ENCODE peak calls at places on chromosomes 12 and 14, in seven cellular contexts. W, I, D, N, O, R and L are unnamed samples.
A peak's percentile ranks its signal among the peaks of the same experiment; 100 is the strongest.

GRCh38 chr14:21921453-21921852 is 247.8 kb upstream of the OR4E1 start:
- DNase-seq in W (peak; percentile 17), I (no peak), D (no peak), N (no peak), O (no peak), R (no peak), L (no peak)

GRCh38 chr12:89971880-89972279 is 263.2 kb upstream of the ATP2B1 start:
- DNase-seq in W (no peak), I (peak; percentile 43), D (no peak), N (no peak), O (no peak), R (no peak), L (no peak)

GRCh38 chr12:38664661-38665269 is 240.6 kb downstream of the CPNE8 start:
- DNase-seq in W (peak; percentile 65), I (no peak), D (no peak), N (no peak), O (no peak), R (no peak), L (no peak)

GRCh38 chr12:14402697-14403096 is 37.2 kb downstream of the ATF7IP start:
- DNase-seq in W (no peak), I (no peak), D (no peak), N (no peak), O (no peak), R (no peak), L (no peak)

GRCh38 chr12:27610380-27610779 is 85.9 kb upstream of the REP15 start:
- DNase-seq in W (peak; percentile 88), I (no peak), D (no peak), N (no peak), O (no peak), R (no peak), L (peak; percentile 61)

GRCh38 chr12:4274396-4274959 is 916 bp downstream of the CCND2 start:
- DNase-seq in W (no peak), I (peak; percentile 41), D (no peak), N (peak; percentile 54), O (peak; percentile 32), R (no peak), L (no peak)

GRCh38 chr12:27841392-27841882 is 61.4 kb upstream of the MANSC4 start:
- DNase-seq in W (peak; percentile 95), I (no peak), D (no peak), N (no peak), O (no peak), R (no peak), L (no peak)

GRCh38 chr12:9951026-9951652 is 19.0 kb upstream of the CLEC2A start:
- DNase-seq in W (no peak), I (no peak), D (no peak), N (peak; percentile 60), O (peak; percentile 59), R (no peak), L (no peak)

GRCh38 chr12:106248849-106249371 is 1.1 kb upstream of the CKAP4 start:
- DNase-seq in W (peak; percentile 42), I (no peak), D (no peak), N (peak; percentile 52), O (peak; percentile 64), R (no peak), L (no peak)

GRCh38 chr12:69653703-69654102 is 43.0 kb upstream of the LRRC10 start:
- DNase-seq in W (no peak), I (no peak), D (no peak), N (no peak), O (no peak), R (no peak), L (no peak)

GRCh38 chr12:47038270-47038748 is 41.1 kb upstream of the PCED1B start:
- DNase-seq in W (peak; percentile 87), I (no peak), D (no peak), N (no peak), O (no peak), R (no peak), L (no peak)

GRCh38 chr14:53306267-53306721 is 153.2 kb upstream of the DDHD1 start:
- DNase-seq in W (peak; percentile 69), I (peak; percentile 46), D (peak; percentile 39), N (no peak), O (peak; percentile 27), R (peak; percentile 78), L (no peak)

GRCh38 chr14:81268016-81268416 is 47.3 kb upstream of the GTF2A1 start:
- DNase-seq in W (peak; percentile 77), I (no peak), D (no peak), N (no peak), O (no peak), R (no peak), L (peak; percentile 10)

GRCh38 chr12:107523760-107524558 is 161.6 kb upstream of the PWP1 start:
- DNase-seq in W (no peak), I (no peak), D (no peak), N (no peak), O (no peak), R (no peak), L (no peak)

GRCh38 chr12:54984602-54985376 is at the start of gene TESPA1:
- DNase-seq in W (no peak), I (peak; percentile 56), D (peak; percentile 52), N (peak; percentile 92), O (peak; percentile 92), R (peak; percentile 72), L (no peak)

GRCh38 chr12:47900480-47901129 is 4.2 kb downstream of the VDR start:
- DNase-seq in W (peak; percentile 74), I (no peak), D (peak; percentile 58), N (no peak), O (no peak), R (peak; percentile 63), L (peak; percentile 58)

GRCh38 chr12:105252901-105253300 is 16.9 kb upstream of the APPL2 start:
- DNase-seq in W (no peak), I (no peak), D (no peak), N (no peak), O (no peak), R (no peak), L (no peak)

GRCh38 chr12:59650594-59651229 is 54.9 kb downstream of the SLC16A7 start:
- DNase-seq in W (no peak), I (no peak), D (no peak), N (no peak), O (no peak), R (no peak), L (no peak)

GRCh38 chr14:99565383-99565782 is 38.6 kb downstream of the CCDC85C start:
- DNase-seq in W (peak; percentile 30), I (no peak), D (no peak), N (no peak), O (no peak), R (no peak), L (no peak)

GRCh38 chr12:1590083-1590979 is 4.0 kb downstream of the FBXL14 start:
- DNase-seq in W (no peak), I (peak; percentile 45), D (no peak), N (no peak), O (no peak), R (no peak), L (no peak)

GRCh38 chr14:60757617-60758016 is 23.1 kb downstream of the MNAT1 start:
- DNase-seq in W (peak; percentile 98), I (no peak), D (no peak), N (no peak), O (no peak), R (no peak), L (peak; percentile 52)

GRCh38 chr12:93335603-93336162 is 42.0 kb upstream of the NUDT4 start:
- DNase-seq in W (no peak), I (no peak), D (no peak), N (no peak), O (no peak), R (no peak), L (no peak)
- H3K27ac ChIP-seq in W (no peak overlapping the region), I (no peak overlapping the region), D (peak overlapping the region; percentile 22), N (no peak overlapping the region), O (no peak overlapping the region), R (no peak overlapping the region), L (no peak overlapping the region)

DNA sequence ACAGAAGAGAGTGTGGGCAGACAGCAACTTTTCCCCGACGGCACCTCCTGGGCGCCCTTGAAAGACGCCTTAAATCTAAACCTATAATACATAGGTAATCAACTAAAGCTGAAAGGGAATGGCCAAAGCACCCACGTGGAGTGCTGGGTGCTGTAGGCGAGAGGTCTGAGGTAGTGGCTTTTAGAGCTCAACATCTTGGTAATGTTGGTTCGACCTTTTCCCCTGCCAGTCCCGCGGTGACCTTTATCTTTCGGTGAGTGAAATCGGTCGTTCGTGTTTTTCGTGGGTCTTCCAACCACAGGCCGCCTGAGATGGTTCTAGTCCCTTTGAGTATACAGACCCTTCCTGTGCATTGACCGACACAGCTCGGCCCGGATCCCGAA is 9.1 kb downstream of the OR6S1 start:
- DNase-seq in W (peak; percentile 13), I (no peak), D (no peak), N (no peak), O (no peak), R (no peak), L (no peak)
- H3K27ac ChIP-seq in W (no peak overlapping the region), I (no peak overlapping the region), D (no peak overlapping the region), N (no peak overlapping the region), O (no peak overlapping the region), R (no peak overlapping the region), L (no peak overlapping the region)

GRCh38 chr12:124474709-124475108 is 92.7 kb downstream of the NCOR2 start:
- DNase-seq in W (no peak), I (no peak), D (no peak), N (no peak), O (no peak), R (no peak), L (no peak)

GRCh38 chr12:124477109-124477915 is 90.1 kb downstream of the NCOR2 start:
- DNase-seq in W (no peak), I (no peak), D (no peak), N (no peak), O (no peak), R (no peak), L (no peak)

GRCh38 chr12:124476011-124476400 is 91.4 kb downstream of the NCOR2 start:
- DNase-seq in W (no peak), I (no peak), D (no peak), N (no peak), O (no peak), R (no peak), L (no peak)

GRCh38 chr12:124472690-124473279 is 94.6 kb downstream of the NCOR2 start:
- DNase-seq in W (no peak), I (no peak), D (no peak), N (no peak), O (no peak), R (no peak), L (no peak)

GRCh38 chr12:124475295-124476010 is 92.0 kb downstream of the NCOR2 start:
- DNase-seq in W (no peak), I (no peak), D (no peak), N (no peak), O (no peak), R (no peak), L (no peak)
- H3K27ac ChIP-seq in W (no peak overlapping the region), I (no peak overlapping the region), D (no peak overlapping the region), N (no peak overlapping the region), O (no peak overlapping the region), R (no peak overlapping the region), L (no peak overlapping the region)

DNA sequence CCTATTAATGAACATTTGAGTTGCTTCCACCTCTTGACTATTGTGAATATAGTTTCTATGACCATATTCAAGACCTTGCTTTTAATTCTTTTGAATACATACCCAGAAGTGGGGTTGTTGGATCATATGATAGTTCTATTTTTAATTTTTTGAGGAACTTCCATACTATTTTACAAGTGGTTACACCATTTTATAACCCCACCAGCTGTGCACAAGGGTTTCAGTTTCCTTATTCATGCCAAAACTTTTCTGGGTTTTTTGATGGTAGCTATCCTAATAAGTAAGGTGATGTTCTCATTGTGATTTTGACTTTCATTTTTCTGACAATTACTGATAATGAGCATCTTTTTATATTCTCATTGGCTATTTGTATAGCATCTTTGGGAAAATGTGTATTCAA is 109.4 kb upstream of the GARIN2 start:
- DNase-seq in W (no peak), I (no peak), D (no peak), N (no peak), O (no peak), R (no peak), L (no peak)
- H3K27ac ChIP-seq in W (no peak overlapping the region), I (no peak overlapping the region), D (no peak overlapping the region), N (no peak overlapping the region), O (no peak overlapping the region), R (no peak overlapping the region), L (no peak overlapping the region)